ENCODE peak calls at places on chromosomes 3 and 15, in ten cellular contexts. U is spleen, O is endothelial cell of umbilical vein, E is upper lobe of left lung, P is breast epithelium, V is GM12892, I is suprapubic skin, B is stomach, S is K562, Q is transverse colon. L is an unnamed sample.

GRCh38 chr15:49902791-49903481 is 216.1 kb downstream of the ATP8B4 start:
- DNase-seq in U (no peak), O (no peak), E (no peak), P (no peak), V (no peak), I (no peak), B (no peak), S (no peak), Q (no peak), L (no peak)

GRCh38 chr15:41603941-41604660 is 45.1 kb downstream of the TYRO3 start:
- DNase-seq in U (peak), O (peak), E (peak), P (peak), V (peak), I (peak), B (peak), S (peak), Q (peak), L (no peak)

GRCh38 chr3:14601692-14602005 is 49.9 kb upstream of the CCDC174 start:
- DNase-seq in U (no peak), O (no peak), E (no peak), P (no peak), V (no peak), I (no peak), B (no peak), S (no peak), Q (no peak), L (no peak)

GRCh38 chr15:56495050-56495449 is 30.1 kb upstream of the MNS1 start:
- DNase-seq in U (no peak), O (no peak), E (no peak), P (no peak), V (no peak), I (no peak), B (no peak), S (no peak), Q (peak), L (no peak)

GRCh38 chr15:101048191-101049011 is 129.2 kb downstream of the LRRK1 start:
- DNase-seq in U (peak), O (no peak), E (peak), P (no peak), V (no peak), I (peak), B (peak), S (no peak), Q (peak), L (peak)

GRCh38 chr3:177978948-177979347 is 557.3 kb upstream of the KCNMB2 start:
- DNase-seq in U (no peak), O (no peak), E (no peak), P (no peak), V (no peak), I (no peak), B (no peak), S (no peak), Q (no peak), L (no peak)

GRCh38 chr3:147301781-147302180 is 104.6 kb downstream of the ZIC4 start:
- DNase-seq in U (no peak), O (no peak), E (no peak), P (no peak), V (no peak), I (no peak), B (no peak), S (no peak), Q (no peak), L (no peak)

GRCh38 chr3:150319900-150320299 is 88.2 kb upstream of the TSC22D2 start:
- DNase-seq in U (no peak), O (peak), E (no peak), P (no peak), V (no peak), I (no peak), B (no peak), S (no peak), Q (no peak), L (no peak)

GRCh38 chr15:67290319-67290718 is 35.7 kb downstream of the IQCH start:
- DNase-seq in U (no peak), O (no peak), E (no peak), P (no peak), V (no peak), I (no peak), B (no peak), S (no peak), Q (no peak), L (no peak)

GRCh38 chr15:48963524-48964113 is at the start of gene SHC4:
- DNase-seq in U (no peak), O (peak), E (peak), P (peak), V (no peak), I (peak), B (peak), S (peak), Q (peak), L (no peak)

GRCh38 chr3:90015688-90016356 is 908.4 kb downstream of the EPHA3 start:
- DNase-seq in U (no peak), O (no peak), E (no peak), P (no peak), V (no peak), I (no peak), B (no peak), S (no peak), Q (no peak), L (no peak)

GRCh38 chr3:69866988-69867720 is 127.9 kb downstream of the MITF start:
- DNase-seq in U (no peak), O (no peak), E (no peak), P (no peak), V (no peak), I (no peak), B (no peak), S (no peak), Q (no peak), L (no peak)

GRCh38 chr3:126432901-126433480 is 38.3 kb downstream of the CFAP100 start:
- DNase-seq in U (peak), O (no peak), E (no peak), P (no peak), V (no peak), I (no peak), B (peak), S (no peak), Q (no peak), L (no peak)

GRCh38 chr3:120678984-120679383 is 3.1 kb downstream of the HGD start:
- DNase-seq in U (no peak), O (no peak), E (no peak), P (no peak), V (no peak), I (no peak), B (no peak), S (no peak), Q (no peak), L (no peak)

GRCh38 chr3:25468866-25469319 is 40.8 kb downstream of the RARB start:
- DNase-seq in U (peak), O (peak), E (no peak), P (peak), V (no peak), I (peak), B (no peak), S (no peak), Q (peak), L (no peak)

GRCh38 chr3:133853925-133854227 is 41.8 kb downstream of the RAB6B start:
- DNase-seq in U (no peak), O (no peak), E (no peak), P (no peak), V (no peak), I (no peak), B (no peak), S (no peak), Q (no peak), L (no peak)

GRCh38 chr15:81966628-81967027 is 79.2 kb downstream of the MEX3B start:
- DNase-seq in U (no peak), O (no peak), E (no peak), P (no peak), V (no peak), I (no peak), B (no peak), S (no peak), Q (no peak), L (no peak)

GRCh38 chr15:90402230-90402629 is 14.2 kb downstream of the IQGAP1 start:
- DNase-seq in U (no peak), O (peak), E (peak), P (no peak), V (no peak), I (no peak), B (no peak), S (no peak), Q (no peak), L (no peak)

GRCh38 chr3:175941352-175941751 is 1082.2 kb downstream of the NAALADL2 start:
- DNase-seq in U (no peak), O (peak), E (no peak), P (no peak), V (no peak), I (no peak), B (no peak), S (peak), Q (no peak), L (no peak)

GRCh38 chr3:52795298-52795900 is 803 bp downstream of the ITIH3 start:
- DNase-seq in U (no peak), O (no peak), E (no peak), P (no peak), V (no peak), I (no peak), B (no peak), S (no peak), Q (no peak), L (no peak)

GRCh38 chr3:195760345-195760983 is 39.7 kb downstream of the MUC20 start:
- DNase-seq in U (peak), O (no peak), E (peak), P (peak), V (no peak), I (peak), B (no peak), S (no peak), Q (no peak), L (no peak)

GRCh38 chr3:65026151-65026550 is 338.4 kb upstream of the ADAMTS9 start:
- DNase-seq in U (no peak), O (no peak), E (no peak), P (no peak), V (no peak), I (no peak), B (no peak), S (no peak), Q (no peak), L (no peak)

GRCh38 chr3:170520996-170521395 is 64.9 kb downstream of the SLC7A14 start:
- DNase-seq in U (no peak), O (peak), E (no peak), P (no peak), V (no peak), I (no peak), B (no peak), S (peak), Q (no peak), L (no peak)

GRCh38 chr3:24387493-24387892 is 107.2 kb downstream of the THRB start:
- DNase-seq in U (no peak), O (no peak), E (no peak), P (no peak), V (no peak), I (no peak), B (no peak), S (no peak), Q (no peak), L (no peak)

GRCh38 chr15:52290329-52290728 is 5.3 kb downstream of the MYO5C start:
- DNase-seq in U (no peak), O (no peak), E (no peak), P (no peak), V (no peak), I (no peak), B (no peak), S (no peak), Q (no peak), L (no peak)

GRCh38 chr15:52289629-52290081 is 5.9 kb downstream of the MYO5C start:
- DNase-seq in U (no peak), O (no peak), E (peak), P (no peak), V (no peak), I (no peak), B (peak), S (no peak), Q (peak), L (no peak)

GRCh38 chr15:52287114-52287513 is 8.5 kb downstream of the MYO5C start:
- DNase-seq in U (no peak), O (no peak), E (no peak), P (no peak), V (no peak), I (no peak), B (no peak), S (no peak), Q (peak), L (no peak)

GRCh38 chr15:52288986-52289385 is 6.6 kb downstream of the MYO5C start:
- DNase-seq in U (no peak), O (no peak), E (no peak), P (no peak), V (no peak), I (no peak), B (no peak), S (no peak), Q (no peak), L (peak)

DNA sequence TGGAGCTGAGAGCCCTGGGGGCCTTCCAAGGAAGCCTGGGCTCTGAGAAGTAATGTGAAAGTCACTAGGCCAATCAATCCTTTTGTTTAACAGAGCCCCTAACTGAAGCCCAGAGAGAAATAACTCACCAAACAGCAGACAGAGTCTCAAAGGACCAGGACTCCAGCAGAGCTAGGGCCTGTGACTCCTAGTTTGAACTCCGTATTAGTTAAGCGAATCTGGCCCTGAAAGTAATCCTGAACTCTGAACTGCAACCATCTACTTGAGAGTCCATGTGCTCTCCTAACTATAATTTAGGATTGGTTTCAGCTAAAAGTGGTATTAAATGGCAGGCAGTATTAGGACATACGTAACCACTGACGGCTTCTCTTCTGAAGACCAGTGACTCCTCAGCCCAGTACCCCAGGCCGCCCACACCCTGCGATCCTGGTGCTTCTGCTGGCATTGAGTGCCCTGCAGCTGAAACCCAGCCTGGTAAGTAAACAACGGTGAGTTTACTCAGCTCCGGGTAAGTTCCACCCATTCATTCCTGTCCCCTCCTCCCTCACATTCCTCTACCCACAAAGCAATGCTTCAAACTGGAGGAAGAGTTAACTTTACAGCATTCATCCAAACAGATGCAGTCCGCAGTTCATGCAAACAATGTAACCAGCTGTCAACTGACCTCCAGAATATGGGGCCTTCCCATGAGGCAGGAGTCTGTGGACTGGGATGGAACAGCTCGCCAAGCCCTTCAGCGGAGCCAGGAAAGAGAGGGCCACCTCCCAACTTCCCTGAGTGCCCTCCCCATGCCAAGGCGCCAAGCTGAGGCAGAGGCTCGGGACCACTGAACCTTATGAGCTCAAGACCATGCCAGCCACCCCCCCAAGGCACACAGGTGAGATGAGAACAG is 7.3 kb downstream of the MYO5C start:
- DNase-seq in U (no peak), O (peak), E (peak), P (peak), V (no peak), I (no peak), B (peak), S (no peak), Q (peak), L (peak)
- TF ChIP-seq POLR2A in U (no peak), O (no peak), E (peak), P (no peak), V (no peak), I (no peak), B (no peak), S (no peak), Q (peak), L (no peak)

DNA sequence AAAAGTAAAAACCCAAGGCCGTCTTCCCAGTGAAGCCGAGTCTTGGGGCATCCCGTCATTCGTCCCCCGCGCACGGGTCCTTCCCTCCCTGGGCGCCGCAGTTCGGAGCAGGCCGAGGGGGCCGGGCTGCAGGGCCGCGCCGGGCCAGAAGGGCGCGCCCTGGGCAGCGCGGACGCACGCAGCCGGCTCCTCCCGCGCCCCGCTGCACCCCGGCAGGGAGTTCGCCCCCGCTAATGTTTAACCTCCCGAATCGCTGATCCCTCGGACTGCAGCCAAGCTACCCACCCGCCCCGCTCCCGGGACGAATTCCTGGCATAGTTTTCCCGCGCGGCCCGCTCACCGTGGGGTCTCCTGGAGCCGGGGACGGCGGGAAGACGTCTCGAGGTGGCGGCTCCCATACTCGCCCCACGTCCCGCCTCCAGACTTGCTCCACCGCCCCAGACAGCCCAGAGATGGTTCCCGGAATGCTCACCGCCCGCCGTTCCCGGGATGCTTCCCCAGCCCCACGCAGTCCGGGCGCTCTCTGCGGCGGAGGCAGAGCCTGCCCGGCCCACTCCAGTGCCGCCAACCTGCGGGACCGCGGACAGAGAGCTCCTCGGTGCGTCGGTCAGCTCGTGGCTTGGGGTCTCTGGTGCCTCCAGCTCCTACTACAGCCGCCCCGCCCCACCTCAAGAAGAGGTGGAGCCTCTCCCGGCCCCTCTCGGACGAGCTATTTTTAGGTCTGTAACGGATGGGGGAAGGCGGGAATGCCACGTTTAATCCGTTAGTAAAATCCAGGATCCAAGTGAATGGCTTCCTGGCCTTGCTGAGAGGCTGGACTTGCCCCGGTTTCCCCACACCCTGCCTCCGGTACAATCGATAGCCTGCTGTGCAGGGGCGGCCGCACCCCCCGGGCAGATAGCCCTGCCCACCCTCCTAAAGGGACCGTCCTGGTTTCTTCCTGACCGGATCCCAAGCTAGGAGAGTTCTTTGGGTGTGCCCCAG is at the start of gene DZIP1L:
- DNase-seq in U (peak), O (peak), E (peak), P (no peak), V (peak), I (peak), B (peak), S (peak), Q (peak), L (no peak)
- TF ChIP-seq POLR2AphosphoS5 in U (no peak), O (peak), E (peak), P (peak), V (no peak), I (no peak), B (no peak), S (no peak), Q (peak), L (peak)

GRCh38 chr15:65286704-65287514 is at the start of gene PARP16:
- DNase-seq in U (peak), O (peak), E (peak), P (peak), V (peak), I (peak), B (peak), S (peak), Q (peak), L (peak)
- TF ChIP-seq POLR2A in U (peak), O (peak), E (peak), P (peak), V (peak), I (peak), B (peak), S (peak), Q (peak), L (peak)

GRCh38 chr3:58306662-58307286 is 454 bp downstream of the HTD2 start:
- DNase-seq in U (peak), O (peak), E (peak), P (no peak), V (peak), I (no peak), B (peak), S (peak), Q (peak), L (no peak)

GRCh38 chr3:58305882-58306661 is at the start of the genes HTD2 and RPP14:
- DNase-seq in U (peak), O (peak), E (peak), P (peak), V (peak), I (peak), B (peak), S (peak), Q (peak), L (peak)

GRCh38 chr3:58308728-58309127 is 2.4 kb downstream of the HTD2 start:
- DNase-seq in U (no peak), O (no peak), E (no peak), P (no peak), V (no peak), I (no peak), B (no peak), S (no peak), Q (no peak), L (no peak)
- TF ChIP-seq POLR2AphosphoS5 in U (no peak), O (no peak), E (no peak), P (no peak), V (no peak), I (no peak), B (no peak), S (no peak), Q (no peak), L (no peak)

L was measured in esophagus muscularis mucosa.